ENCODE peak calls at places on chromosomes 6 and 20, in seven cellular contexts. One of them, this sample, is unnamed.

GRCh38 chr20:41643504-41643938 is 25.3 kb upstream of the CHD6 start:
- DNase-seq in lower lobe of right lung: peak
- DNase-seq in foreskin fibroblast: peak
- DNase-seq in astrocyte: peak
- DNase-seq in epithelial cell of proximal tubule: peak
- DNase-seq in cardiac fibroblast: peak
- DNase-seq in CD8-positive, alpha-beta T cell: no peak
- DNase-seq in this sample: no peak

GRCh38 chr6:34391023-34391485 is 1.4 kb downstream of the NUDT3 start:
- DNase-seq in cardiac fibroblast: peak
- DNase-seq in epithelial cell of proximal tubule: no peak
- DNase-seq in lower lobe of right lung: no peak
- DNase-seq in astrocyte: peak
- DNase-seq in CD8-positive, alpha-beta T cell: no peak
- DNase-seq in foreskin fibroblast: peak
- DNase-seq in this sample: peak

GRCh38 chr6:28511628-28512300 is 3.8 kb downstream of the GPX6 start:
- DNase-seq in lower lobe of right lung: no peak
- DNase-seq in epithelial cell of proximal tubule: no peak
- DNase-seq in foreskin fibroblast: no peak
- DNase-seq in CD8-positive, alpha-beta T cell: no peak
- DNase-seq in cardiac fibroblast: no peak
- DNase-seq in astrocyte: no peak
- DNase-seq in this sample: no peak

GRCh38 chr20:51659491-51660050 is 108.6 kb downstream of the ATP9A start:
- DNase-seq in lower lobe of right lung: no peak
- DNase-seq in astrocyte: no peak
- DNase-seq in CD8-positive, alpha-beta T cell: no peak
- DNase-seq in foreskin fibroblast: peak
- DNase-seq in cardiac fibroblast: no peak
- DNase-seq in epithelial cell of proximal tubule: no peak
- DNase-seq in this sample: no peak

GRCh38 chr20:667351-668034 is 8.1 kb downstream of the SCRT2 start:
- DNase-seq in CD8-positive, alpha-beta T cell: peak
- DNase-seq in epithelial cell of proximal tubule: no peak
- DNase-seq in lower lobe of right lung: peak
- DNase-seq in cardiac fibroblast: peak
- DNase-seq in astrocyte: no peak
- DNase-seq in foreskin fibroblast: peak
- DNase-seq in this sample: no peak

GRCh38 chr6:13256614-13257013 is 71.7 kb downstream of the TBC1D7 start:
- DNase-seq in lower lobe of right lung: no peak
- DNase-seq in astrocyte: no peak
- DNase-seq in foreskin fibroblast: peak
- DNase-seq in cardiac fibroblast: peak
- DNase-seq in epithelial cell of proximal tubule: no peak
- DNase-seq in CD8-positive, alpha-beta T cell: no peak
- DNase-seq in this sample: no peak

GRCh38 chr6:157999100-158000051 is 17.7 kb downstream of the SYNJ2 start:
- DNase-seq in lower lobe of right lung: peak
- DNase-seq in epithelial cell of proximal tubule: no peak
- DNase-seq in cardiac fibroblast: no peak
- DNase-seq in foreskin fibroblast: no peak
- DNase-seq in CD8-positive, alpha-beta T cell: no peak
- DNase-seq in astrocyte: no peak
- DNase-seq in this sample: no peak

GRCh38 chr6:95321106-95321505 is 256.2 kb upstream of the MANEA start:
- DNase-seq in foreskin fibroblast: no peak
- DNase-seq in lower lobe of right lung: no peak
- DNase-seq in cardiac fibroblast: no peak
- DNase-seq in astrocyte: peak
- DNase-seq in CD8-positive, alpha-beta T cell: no peak
- DNase-seq in epithelial cell of proximal tubule: no peak
- DNase-seq in this sample: no peak

GRCh38 chr6:28211840-28212509 is 13.1 kb upstream of the ZSCAN9 start:
- DNase-seq in epithelial cell of proximal tubule: no peak
- DNase-seq in lower lobe of right lung: no peak
- DNase-seq in cardiac fibroblast: no peak
- DNase-seq in astrocyte: no peak
- DNase-seq in foreskin fibroblast: no peak
- DNase-seq in CD8-positive, alpha-beta T cell: no peak
- DNase-seq in this sample: no peak

GRCh38 chr6:41459738-41460137 is 86.4 kb upstream of the FOXP4 start:
- DNase-seq in cardiac fibroblast: no peak
- DNase-seq in foreskin fibroblast: no peak
- DNase-seq in CD8-positive, alpha-beta T cell: no peak
- DNase-seq in astrocyte: no peak
- DNase-seq in epithelial cell of proximal tubule: no peak
- DNase-seq in lower lobe of right lung: no peak
- DNase-seq in this sample: no peak

GRCh38 chr6:41464019-41464418 is 82.2 kb upstream of the FOXP4 start:
- DNase-seq in epithelial cell of proximal tubule: no peak
- DNase-seq in cardiac fibroblast: no peak
- DNase-seq in lower lobe of right lung: no peak
- DNase-seq in astrocyte: no peak
- DNase-seq in foreskin fibroblast: no peak
- DNase-seq in CD8-positive, alpha-beta T cell: no peak
- DNase-seq in this sample: no peak

GRCh38 chr6:41462980-41463930 is 82.9 kb upstream of the FOXP4 start:
- DNase-seq in foreskin fibroblast: peak
- DNase-seq in CD8-positive, alpha-beta T cell: no peak
- DNase-seq in lower lobe of right lung: peak
- DNase-seq in cardiac fibroblast: peak
- DNase-seq in epithelial cell of proximal tubule: peak
- DNase-seq in astrocyte: peak
- DNase-seq in this sample: no peak

GRCh38 chr6:41460742-41461336 is 85.3 kb upstream of the FOXP4 start:
- DNase-seq in astrocyte: no peak
- DNase-seq in epithelial cell of proximal tubule: no peak
- DNase-seq in lower lobe of right lung: no peak
- DNase-seq in CD8-positive, alpha-beta T cell: no peak
- DNase-seq in cardiac fibroblast: no peak
- DNase-seq in foreskin fibroblast: no peak
- DNase-seq in this sample: no peak

GRCh38 chr6:41462033-41462432 is 84.1 kb upstream of the FOXP4 start:
- DNase-seq in lower lobe of right lung: no peak
- DNase-seq in foreskin fibroblast: no peak
- DNase-seq in CD8-positive, alpha-beta T cell: no peak
- DNase-seq in cardiac fibroblast: no peak
- DNase-seq in epithelial cell of proximal tubule: no peak
- DNase-seq in astrocyte: no peak
- DNase-seq in this sample: no peak
- H3K4me3 ChIP-seq in lower lobe of right lung: no peak
- H3K4me3 ChIP-seq in foreskin fibroblast: no peak
- H3K4me3 ChIP-seq in CD8-positive, alpha-beta T cell: no peak
- H3K4me3 ChIP-seq in cardiac fibroblast: no peak
- H3K4me3 ChIP-seq in epithelial cell of proximal tubule: no peak
- H3K4me3 ChIP-seq in astrocyte: no peak
- H3K4me3 ChIP-seq in this sample: no peak

GRCh38 chr6:133571681-133572080 is 317.2 kb upstream of the TCF21 start:
- DNase-seq in foreskin fibroblast: no peak
- DNase-seq in lower lobe of right lung: no peak
- DNase-seq in CD8-positive, alpha-beta T cell: no peak
- DNase-seq in epithelial cell of proximal tubule: no peak
- DNase-seq in astrocyte: no peak
- DNase-seq in cardiac fibroblast: no peak
- DNase-seq in this sample: no peak

GRCh38 chr6:133567656-133568055 is 321.3 kb upstream of the TCF21 start:
- DNase-seq in lower lobe of right lung: no peak
- DNase-seq in CD8-positive, alpha-beta T cell: no peak
- DNase-seq in cardiac fibroblast: no peak
- DNase-seq in foreskin fibroblast: peak
- DNase-seq in epithelial cell of proximal tubule: no peak
- DNase-seq in astrocyte: no peak
- DNase-seq in this sample: peak

GRCh38 chr6:133568970-133569889 is 319.7 kb upstream of the TCF21 start:
- DNase-seq in foreskin fibroblast: peak
- DNase-seq in astrocyte: peak
- DNase-seq in CD8-positive, alpha-beta T cell: no peak
- DNase-seq in cardiac fibroblast: peak
- DNase-seq in epithelial cell of proximal tubule: no peak
- DNase-seq in lower lobe of right lung: no peak
- DNase-seq in this sample: peak
- TF ChIP-seq CTCF in foreskin fibroblast: peak
- TF ChIP-seq CTCF in astrocyte: peak
- TF ChIP-seq CTCF in CD8-positive, alpha-beta T cell: peak
- TF ChIP-seq CTCF in cardiac fibroblast: peak
- TF ChIP-seq CTCF in epithelial cell of proximal tubule: peak
- TF ChIP-seq CTCF in lower lobe of right lung: peak
- TF ChIP-seq CTCF in this sample: peak

DNA sequence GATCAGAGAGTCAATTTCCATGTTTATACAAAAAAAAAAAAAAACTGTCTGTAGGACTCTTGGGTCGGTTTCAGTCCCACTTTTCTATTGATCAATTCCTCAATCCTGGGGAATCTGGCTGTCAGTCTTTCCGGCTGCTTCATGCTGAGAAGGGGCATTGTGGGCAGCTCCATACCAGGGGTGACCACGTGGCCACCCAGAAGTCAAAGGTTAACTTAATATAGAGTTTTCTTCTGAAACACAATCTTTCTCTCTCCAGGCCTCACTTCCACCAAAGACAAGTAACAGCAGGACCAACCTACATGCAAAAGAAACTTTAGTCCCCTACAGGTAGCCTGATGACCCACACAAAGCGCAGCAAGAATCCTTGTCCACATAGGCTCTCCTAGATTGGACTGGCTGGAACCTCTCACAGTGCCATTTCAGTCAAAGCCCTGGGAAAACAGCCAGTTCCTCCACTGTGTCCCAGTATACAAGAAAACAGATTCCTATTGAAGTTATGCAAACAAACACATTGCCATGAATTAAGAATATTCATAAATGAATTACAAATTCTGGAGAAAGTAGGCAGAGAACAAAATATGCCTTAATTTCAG is 18.5 kb upstream of the SERPINB9 start:
- DNase-seq in epithelial cell of proximal tubule: no peak
- DNase-seq in foreskin fibroblast: no peak
- DNase-seq in CD8-positive, alpha-beta T cell: no peak
- DNase-seq in cardiac fibroblast: no peak
- DNase-seq in astrocyte: no peak
- DNase-seq in lower lobe of right lung: no peak
- DNase-seq in this sample: no peak
- H3K4me3 ChIP-seq in epithelial cell of proximal tubule: no peak
- H3K4me3 ChIP-seq in foreskin fibroblast: no peak
- H3K4me3 ChIP-seq in CD8-positive, alpha-beta T cell: no peak
- H3K4me3 ChIP-seq in cardiac fibroblast: no peak
- H3K4me3 ChIP-seq in astrocyte: no peak
- H3K4me3 ChIP-seq in lower lobe of right lung: no peak
- H3K4me3 ChIP-seq in this sample: no peak

GRCh38 chr20:19001177-19001576 is 187.6 kb downstream of the SCP2D1 start:
- DNase-seq in lower lobe of right lung: no peak
- DNase-seq in foreskin fibroblast: no peak
- DNase-seq in astrocyte: no peak
- DNase-seq in cardiac fibroblast: no peak
- DNase-seq in CD8-positive, alpha-beta T cell: no peak
- DNase-seq in epithelial cell of proximal tubule: no peak
- DNase-seq in this sample: no peak
- TF ChIP-seq CTCF in lower lobe of right lung: no peak
- TF ChIP-seq CTCF in foreskin fibroblast: no peak
- TF ChIP-seq CTCF in astrocyte: no peak
- TF ChIP-seq CTCF in cardiac fibroblast: no peak
- TF ChIP-seq CTCF in CD8-positive, alpha-beta T cell: no peak
- TF ChIP-seq CTCF in epithelial cell of proximal tubule: no peak
- TF ChIP-seq CTCF in this sample: no peak

DNA sequence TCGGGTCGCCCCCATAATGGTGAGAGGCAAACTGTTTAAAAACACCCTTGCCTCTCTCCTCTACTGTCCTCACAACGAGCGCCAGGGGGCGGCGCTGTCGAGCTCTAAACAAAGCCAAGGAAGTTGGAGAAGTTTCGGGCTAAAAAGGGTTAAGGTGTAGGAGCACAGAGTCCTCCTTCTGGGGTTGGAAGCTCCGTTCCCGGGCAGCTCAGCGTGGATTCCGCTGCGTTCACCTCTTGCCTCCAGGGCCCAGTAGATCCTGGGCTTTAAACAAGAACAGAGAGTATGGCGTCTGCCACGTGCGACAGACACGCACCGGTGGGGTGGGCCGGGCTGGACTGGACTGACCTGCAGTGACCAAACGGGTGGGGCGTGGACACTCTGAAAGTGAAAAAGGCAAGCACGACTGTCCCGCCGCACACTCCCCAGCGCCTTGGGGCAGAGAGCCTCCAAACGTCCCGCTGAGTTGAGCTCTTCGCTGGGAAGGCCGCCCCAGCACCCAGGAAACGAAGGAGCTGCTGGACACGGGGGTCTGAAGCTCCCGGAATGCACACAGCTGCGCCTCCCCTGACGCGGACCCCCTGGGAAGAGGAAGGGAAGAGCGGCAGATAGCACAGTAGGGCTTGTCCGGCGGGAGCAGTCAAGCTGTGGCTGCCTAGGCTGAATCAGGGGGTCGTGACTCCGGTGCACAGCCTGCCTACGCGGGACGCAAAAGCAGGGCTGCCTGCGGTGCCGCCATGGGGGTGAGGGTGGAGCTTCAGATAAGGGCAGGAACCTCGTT is 1.6 kb upstream of the THBD start:
- DNase-seq in cardiac fibroblast: peak
- DNase-seq in astrocyte: peak
- DNase-seq in epithelial cell of proximal tubule: peak
- DNase-seq in CD8-positive, alpha-beta T cell: no peak
- DNase-seq in lower lobe of right lung: peak
- DNase-seq in foreskin fibroblast: peak
- DNase-seq in this sample: no peak
- H3K4me3 ChIP-seq in cardiac fibroblast: peak
- H3K4me3 ChIP-seq in astrocyte: peak
- H3K4me3 ChIP-seq in epithelial cell of proximal tubule: peak
- H3K4me3 ChIP-seq in CD8-positive, alpha-beta T cell: no peak
- H3K4me3 ChIP-seq in lower lobe of right lung: peak
- H3K4me3 ChIP-seq in foreskin fibroblast: peak
- H3K4me3 ChIP-seq in this sample: peak

This sample was measured in AG04449.